ENCODE peak calls at places on chromosomes 1 and 21, in four cellular contexts. G is GM10248; W is effector memory CD8-positive, alpha-beta T cell; B is stimulated activated CD4-positive, alpha-beta T cell treated with anti-CD3 and anti-CD28 coated beads, Interleukin-15, amount 100 ng/mL, for 24 hours. C is an unnamed sample.

GRCh38 chr1:4216231-4216630 is 316.2 kb upstream of the C1orf174 start:
- DNase-seq in B (no peak), W (no peak), G (no peak), C (no peak)

GRCh38 chr1:28259935-28260802 is 851 bp downstream of the SESN2 start:
- DNase-seq in W (no peak), G (peak; percentile 31), B (peak; percentile 52), C (no peak)

GRCh38 chr21:33443174-33443573 is 36.6 kb downstream of the TMEM50B start:
- DNase-seq in B (no peak), W (no peak), G (no peak), C (no peak)

GRCh38 chr1:59173721-59174120 is 123.2 kb upstream of the FGGY start:
- DNase-seq in G (no peak), W (no peak), B (no peak), C (no peak)

GRCh38 chr1:26827205-26827604 is 717 bp downstream of the ZDHHC18 start:
- DNase-seq in B (peak; percentile 14), G (no peak), W (no peak), C (no peak)

GRCh38 chr1:47755368-47755990 is 241.7 kb downstream of the TRABD2B start:
- DNase-seq in G (peak; percentile 73), B (peak; percentile 73), W (peak; percentile 24), C (no peak)

GRCh38 chr1:6603851-6604558 is 1.3 kb upstream of the KLHL21 start:
- DNase-seq in G (no peak), W (no peak), B (peak; percentile 47), C (no peak)

GRCh38 chr1:221829327-221830011 is 87.6 kb upstream of the DUSP10 start:
- DNase-seq in W (peak; percentile 56), G (no peak), B (peak; percentile 72), C (peak; percentile 34)

GRCh38 chr1:39427912-39428311 is 63.5 kb upstream of the BMP8A start:
- DNase-seq in G (no peak), B (no peak), W (no peak), C (no peak)

GRCh38 chr1:230186003-230186863 is 119.2 kb downstream of the GALNT2 start:
- DNase-seq in W (no peak), G (no peak), B (peak; percentile 53), C (no peak)

GRCh38 chr21:44867999-44868700 is 5.3 kb downstream of the PTTG1IP start:
- DNase-seq in B (peak; percentile 60), W (peak; percentile 58), G (no peak), C (peak; percentile 75)

GRCh38 chr1:169928438-169929209 is 34.9 kb upstream of the SCYL3 start:
- DNase-seq in G (no peak), W (no peak), B (no peak), C (peak; percentile 38)

GRCh38 chr1:204377800-204378608 is 18.3 kb upstream of the PLEKHA6 start:
- DNase-seq in G (peak; percentile 69), W (peak; percentile 37), B (peak; percentile 62), C (peak; percentile 33)

GRCh38 chr1:179955318-179955638 is 668 bp downstream of the CEP350 start:
- DNase-seq in G (no peak), W (no peak), B (no peak), C (no peak)

GRCh38 chr1:245465666-245466065 is 310.9 kb downstream of the KIF26B start:
- DNase-seq in G (no peak), W (no peak), B (no peak), C (no peak)

GRCh38 chr1:193069748-193070394 is 10.5 kb downstream of the RO60 start:
- DNase-seq in B (no peak), G (no peak), W (no peak), C (no peak)

GRCh38 chr1:21567241-21568005 is 58.2 kb downstream of the ALPL start:
- DNase-seq in B (no peak), W (no peak), G (no peak), C (no peak)

GRCh38 chr21:31198575-31198974 is 145.5 kb downstream of the TIAM1 start:
- DNase-seq in G (peak; percentile 38), W (no peak), B (no peak), C (peak; percentile 40)

GRCh38 chr1:182644863-182645262 is 39.5 kb downstream of the RGS8 start:
- DNase-seq in W (no peak), G (peak; percentile 25), B (no peak), C (no peak)

GRCh38 chr21:34336756-34337391 is 26.9 kb upstream of the KCNE2 start:
- DNase-seq in B (no peak), G (no peak), W (no peak), C (no peak)

GRCh38 chr1:109714661-109715372 is 2.8 kb downstream of the GSTM5 start:
- DNase-seq in G (no peak), W (no peak), B (no peak), C (no peak)

GRCh38 chr1:216665381-216665780 is 57.8 kb downstream of the ESRRG start:
- DNase-seq in G (no peak), W (no peak), B (no peak), C (no peak)

GRCh38 chr1:114482585-114482984 is 28.4 kb downstream of the TRIM33 start:
- DNase-seq in B (no peak), G (peak; percentile 51), W (no peak), C (peak; percentile 6)

GRCh38 chr1:154847891-154848290 is 22.2 kb downstream of the KCNN3 start:
- DNase-seq in W (no peak), B (no peak), G (no peak), C (no peak)

GRCh38 chr1:92343061-92343460 is 44.2 kb downstream of the RPAP2 start:
- DNase-seq in B (no peak), W (no peak), G (no peak), C (no peak)

GRCh38 chr1:171674443-171675405 is 22.2 kb upstream of the MYOC start:
- DNase-seq in W (no peak), G (no peak), B (no peak), C (no peak)

GRCh38 chr21:38910390-38911008 is 104.8 kb downstream of the ETS2 start:
- DNase-seq in G (no peak), B (peak; percentile 8), W (no peak), C (no peak)

GRCh38 chr1:177228721-177229088 is 57.9 kb downstream of the BRINP2 start:
- DNase-seq in G (no peak), B (no peak), W (no peak), C (no peak)

GRCh38 chr1:31811605-31812004 is 4.2 kb downstream of the SPOCD1 start:
- DNase-seq in B (no peak), W (no peak), G (no peak), C (no peak)

GRCh38 chr21:42403611-42404231 is at the start of gene UBASH3A:
- DNase-seq in B (peak; percentile 50), G (no peak), W (peak; percentile 35), C (peak; percentile 80)

GRCh38 chr1:76864383-76864782 is 2.9 kb upstream of the ST6GALNAC5 start:
- DNase-seq in W (no peak), G (no peak), B (no peak), C (no peak)

GRCh38 chr1:24939657-24940193 is 9.6 kb upstream of the RUNX3 start:
- DNase-seq in B (no peak), G (no peak), W (no peak), C (no peak)